ENCODE peak calls at places on chromosomes 11 and 22, in five cellular contexts. M is sciatic nerve, J is tibial artery, N is frontal cortex, O is lower leg skin. D is an unnamed sample.

GRCh38 chr22:30273196-30273595 is 6.5 kb upstream of the OSM start:
- DNase-seq in M (no peak), N (no peak), J (no peak), O (no peak), D (no peak)

GRCh38 chr11:121241300-121242176 is 51.0 kb upstream of the SC5D start:
- DNase-seq in O (no peak), N (no peak), J (no peak), M (no peak), D (no peak)

GRCh38 chr22:27393371-27393770 is 408.2 kb downstream of the MN1 start:
- DNase-seq in M (no peak), O (no peak), N (no peak), J (no peak), D (no peak)

GRCh38 chr11:132068556-132068955 is 698.1 kb downstream of the NTM start:
- DNase-seq in N (no peak), O (no peak), J (no peak), M (no peak), D (no peak)

GRCh38 chr11:77188912-77189491 is 61.0 kb downstream of the MYO7A start:
- DNase-seq in J (no peak), N (no peak), M (no peak), O (no peak), D (no peak)

GRCh38 chr11:85884581-85885021 is 29.4 kb downstream of the CCDC83 start:
- DNase-seq in J (no peak), N (no peak), O (no peak), M (no peak), D (no peak)

GRCh38 chr11:112880454-112880853 is 80.8 kb upstream of the NCAM1 start:
- DNase-seq in J (no peak), M (no peak), O (no peak), N (no peak), D (no peak)

GRCh38 chr22:45302751-45303150 is 7.0 kb upstream of the FAM118A start:
- DNase-seq in M (no peak), N (no peak), J (no peak), O (no peak), D (no peak)

GRCh38 chr11:61752117-61752924 is at the start of gene MYRF:
- DNase-seq in M (peak), O (peak), N (peak), J (no peak), D (no peak)

GRCh38 chr11:112856133-112856532 is 105.1 kb upstream of the NCAM1 start:
- DNase-seq in M (no peak), O (no peak), N (no peak), J (no peak), D (no peak)

GRCh38 chr11:1060885-1061616 is 13.6 kb upstream of the MUC2 start:
- DNase-seq in J (peak), N (no peak), M (peak), O (no peak), D (no peak)

GRCh38 chr11:86696004-86696403 is 23.6 kb upstream of the ME3 start:
- DNase-seq in J (no peak), M (no peak), O (no peak), N (no peak), D (no peak)

GRCh38 chr11:19976281-19976941 is 183.9 kb downstream of the DBX1 start:
- DNase-seq in N (no peak), O (no peak), J (no peak), M (no peak), D (no peak)

GRCh38 chr11:12746593-12747097 is 72.4 kb downstream of the TEAD1 start:
- DNase-seq in J (no peak), M (peak), O (no peak), N (no peak), D (no peak)

GRCh38 chr11:124535552-124536232 is 7.8 kb downstream of the OR8B12 start:
- DNase-seq in N (no peak), J (no peak), M (no peak), O (no peak), D (no peak)

GRCh38 chr11:102791271-102792036 is 6.5 kb downstream of the MMP1 start:
- DNase-seq in J (no peak), O (no peak), M (no peak), N (no peak), D (no peak)

D was measured in lung.